ENCODE peak calls at places on chromosome 3, in six cellular contexts. One of them, this sample, is unnamed.

GRCh38 chr3:24365168-24365567 is 129.5 kb downstream of the THRB start:
- DNase-seq in IMR-90: peak; percentile 68
- DNase-seq in transverse colon: peak; percentile 63
- DNase-seq in tibial nerve: no peak
- DNase-seq in lung: peak; percentile 41
- DNase-seq in neural progenitor cell: no peak
- DNase-seq in this sample: peak; percentile 46

GRCh38 chr3:150252462-150252861 is 155.6 kb upstream of the TSC22D2 start:
- DNase-seq in transverse colon: no peak
- DNase-seq in lung: no peak
- DNase-seq in IMR-90: peak; percentile 30
- DNase-seq in tibial nerve: no peak
- DNase-seq in neural progenitor cell: no peak
- DNase-seq in this sample: peak; percentile 13

GRCh38 chr3:139934557-139935070 is 371 bp upstream of the CLSTN2 start:
- DNase-seq in neural progenitor cell: peak; percentile 85
- DNase-seq in lung: no peak
- DNase-seq in IMR-90: no peak
- DNase-seq in tibial nerve: no peak
- DNase-seq in transverse colon: peak; percentile 14
- DNase-seq in this sample: peak; percentile 40

GRCh38 chr3:53800041-53800440 is 46.2 kb downstream of the CHDH start:
- DNase-seq in tibial nerve: no peak
- DNase-seq in transverse colon: no peak
- DNase-seq in neural progenitor cell: no peak
- DNase-seq in lung: no peak
- DNase-seq in IMR-90: no peak
- DNase-seq in this sample: no peak

GRCh38 chr3:128496602-128497304 is 3.8 kb upstream of the GATA2 start:
- DNase-seq in neural progenitor cell: peak; percentile 58
- DNase-seq in transverse colon: no peak
- DNase-seq in IMR-90: no peak
- DNase-seq in lung: no peak
- DNase-seq in tibial nerve: no peak
- DNase-seq in this sample: peak; percentile 38

GRCh38 chr3:149449799-149450198 is 24.7 kb upstream of the TM4SF4 start:
- DNase-seq in IMR-90: peak; percentile 30
- DNase-seq in neural progenitor cell: peak; percentile 14
- DNase-seq in transverse colon: no peak
- DNase-seq in lung: no peak
- DNase-seq in tibial nerve: no peak
- DNase-seq in this sample: no peak

GRCh38 chr3:151216641-151217040 is 13.6 kb upstream of the GPR171 start:
- DNase-seq in tibial nerve: no peak
- DNase-seq in lung: no peak
- DNase-seq in IMR-90: peak; percentile 37
- DNase-seq in transverse colon: no peak
- DNase-seq in neural progenitor cell: no peak
- DNase-seq in this sample: no peak

GRCh38 chr3:70855139-70855538 is 542.7 kb upstream of the MDFIC2 start:
- DNase-seq in transverse colon: no peak
- DNase-seq in neural progenitor cell: no peak
- DNase-seq in IMR-90: peak; percentile 42
- DNase-seq in lung: no peak
- DNase-seq in tibial nerve: no peak
- DNase-seq in this sample: no peak

GRCh38 chr3:64104691-64105101 is 81.4 kb upstream of the PSMD6 start:
- DNase-seq in tibial nerve: no peak
- DNase-seq in IMR-90: peak; percentile 87
- DNase-seq in lung: no peak
- DNase-seq in transverse colon: no peak
- DNase-seq in neural progenitor cell: no peak
- DNase-seq in this sample: no peak

GRCh38 chr3:64539451-64540196 is 148.2 kb downstream of the ADAMTS9 start:
- DNase-seq in transverse colon: peak; percentile 52
- DNase-seq in IMR-90: peak; percentile 87
- DNase-seq in tibial nerve: no peak
- DNase-seq in lung: no peak
- DNase-seq in neural progenitor cell: no peak
- DNase-seq in this sample: no peak

GRCh38 chr3:146550743-146551510 is 6.5 kb upstream of the PLSCR1 start:
- DNase-seq in neural progenitor cell: no peak
- DNase-seq in lung: no peak
- DNase-seq in IMR-90: peak; percentile 96
- DNase-seq in transverse colon: peak; percentile 37
- DNase-seq in tibial nerve: no peak
- DNase-seq in this sample: no peak

GRCh38 chr3:159783780-159784747 is 204.6 kb upstream of the IL12A start:
- DNase-seq in IMR-90: no peak
- DNase-seq in neural progenitor cell: no peak
- DNase-seq in transverse colon: no peak
- DNase-seq in tibial nerve: no peak
- DNase-seq in lung: no peak
- DNase-seq in this sample: no peak

GRCh38 chr3:179957264-179957845 is 79.4 kb downstream of the PEX5L start:
- DNase-seq in transverse colon: no peak
- DNase-seq in tibial nerve: no peak
- DNase-seq in neural progenitor cell: no peak
- DNase-seq in lung: no peak
- DNase-seq in IMR-90: no peak
- DNase-seq in this sample: no peak

GRCh38 chr3:116000315-116000714 is 377.0 kb downstream of the GAP43 start:
- DNase-seq in lung: no peak
- DNase-seq in IMR-90: peak; percentile 99
- DNase-seq in transverse colon: no peak
- DNase-seq in neural progenitor cell: no peak
- DNase-seq in tibial nerve: no peak
- DNase-seq in this sample: no peak

GRCh38 chr3:89787485-89787884 is 680.1 kb downstream of the EPHA3 start:
- DNase-seq in IMR-90: no peak
- DNase-seq in tibial nerve: no peak
- DNase-seq in neural progenitor cell: no peak
- DNase-seq in lung: no peak
- DNase-seq in transverse colon: no peak
- DNase-seq in this sample: no peak

GRCh38 chr3:39907981-39908380 is 98.6 kb downstream of the MYRIP start:
- DNase-seq in IMR-90: no peak
- DNase-seq in neural progenitor cell: no peak
- DNase-seq in tibial nerve: no peak
- DNase-seq in transverse colon: peak; percentile 18
- DNase-seq in lung: no peak
- DNase-seq in this sample: peak; percentile 11

GRCh38 chr3:17142516-17142915 is 257.8 kb downstream of the PLCL2 start:
- DNase-seq in tibial nerve: no peak
- DNase-seq in transverse colon: no peak
- DNase-seq in neural progenitor cell: no peak
- DNase-seq in IMR-90: no peak
- DNase-seq in lung: no peak
- DNase-seq in this sample: no peak

GRCh38 chr3:160935413-160936095 is 169.6 kb downstream of the B3GALNT1 start:
- DNase-seq in transverse colon: no peak
- DNase-seq in IMR-90: no peak
- DNase-seq in lung: no peak
- DNase-seq in tibial nerve: no peak
- DNase-seq in neural progenitor cell: no peak
- DNase-seq in this sample: no peak

GRCh38 chr3:197487911-197488391 is 67.8 kb downstream of the BDH1 start:
- DNase-seq in lung: no peak
- DNase-seq in transverse colon: no peak
- DNase-seq in IMR-90: peak; percentile 94
- DNase-seq in tibial nerve: peak; percentile 47
- DNase-seq in neural progenitor cell: no peak
- DNase-seq in this sample: no peak

GRCh38 chr3:42067324-42067723 is 23.8 kb upstream of the TRAK1 start:
- DNase-seq in neural progenitor cell: no peak
- DNase-seq in lung: no peak
- DNase-seq in IMR-90: peak; percentile 63
- DNase-seq in transverse colon: no peak
- DNase-seq in tibial nerve: no peak
- DNase-seq in this sample: no peak

GRCh38 chr3:132286035-132286434 is 31.2 kb upstream of the ACP3 start:
- DNase-seq in neural progenitor cell: no peak
- DNase-seq in IMR-90: no peak
- DNase-seq in lung: no peak
- DNase-seq in transverse colon: no peak
- DNase-seq in tibial nerve: no peak
- DNase-seq in this sample: no peak

GRCh38 chr3:65886376-65886775 is 152.3 kb downstream of the MAGI1 start:
- DNase-seq in IMR-90: no peak
- DNase-seq in neural progenitor cell: no peak
- DNase-seq in tibial nerve: no peak
- DNase-seq in lung: no peak
- DNase-seq in transverse colon: no peak
- DNase-seq in this sample: no peak

GRCh38 chr3:13851091-13851849 is 28.6 kb downstream of the WNT7A start:
- DNase-seq in neural progenitor cell: no peak
- DNase-seq in tibial nerve: no peak
- DNase-seq in transverse colon: no peak
- DNase-seq in lung: no peak
- DNase-seq in IMR-90: no peak
- DNase-seq in this sample: no peak

GRCh38 chr3:35505181-35505580 is 134.1 kb upstream of the ARPP21 start:
- DNase-seq in IMR-90: no peak
- DNase-seq in transverse colon: no peak
- DNase-seq in lung: no peak
- DNase-seq in tibial nerve: no peak
- DNase-seq in neural progenitor cell: peak; percentile 95
- DNase-seq in this sample: peak; percentile 8

GRCh38 chr3:48118322-48118721 is 69.9 kb downstream of the CDC25A start:
- DNase-seq in IMR-90: no peak
- DNase-seq in tibial nerve: no peak
- DNase-seq in neural progenitor cell: peak; percentile 51
- DNase-seq in lung: no peak
- DNase-seq in transverse colon: no peak
- DNase-seq in this sample: peak; percentile 13

GRCh38 chr3:85576091-85576690 is 617.4 kb downstream of the CADM2 start:
- DNase-seq in transverse colon: peak; percentile 42
- DNase-seq in IMR-90: peak; percentile 55
- DNase-seq in neural progenitor cell: peak; percentile 66
- DNase-seq in lung: peak; percentile 40
- DNase-seq in tibial nerve: peak; percentile 27
- DNase-seq in this sample: peak; percentile 63

GRCh38 chr3:32510075-32510724 is 7.5 kb upstream of the CMTM6 start:
- DNase-seq in transverse colon: peak; percentile 67
- DNase-seq in tibial nerve: peak; percentile 30
- DNase-seq in neural progenitor cell: peak; percentile 77
- DNase-seq in lung: peak; percentile 64
- DNase-seq in IMR-90: peak; percentile 71
- DNase-seq in this sample: peak; percentile 73

GRCh38 chr3:28042095-28042635 is 199.3 kb upstream of the CMC1 start:
- DNase-seq in neural progenitor cell: no peak
- DNase-seq in transverse colon: no peak
- DNase-seq in IMR-90: no peak
- DNase-seq in lung: no peak
- DNase-seq in tibial nerve: no peak
- DNase-seq in this sample: no peak

GRCh38 chr3:14509796-14510100 is 30.4 kb downstream of the GRIP2 start:
- DNase-seq in lung: no peak
- DNase-seq in tibial nerve: no peak
- DNase-seq in neural progenitor cell: no peak
- DNase-seq in transverse colon: no peak
- DNase-seq in IMR-90: no peak
- DNase-seq in this sample: no peak

GRCh38 chr3:171753025-171753472 is 57.2 kb downstream of the PLD1 start:
- DNase-seq in tibial nerve: no peak
- DNase-seq in transverse colon: no peak
- DNase-seq in neural progenitor cell: no peak
- DNase-seq in IMR-90: peak; percentile 20
- DNase-seq in lung: no peak
- DNase-seq in this sample: no peak

GRCh38 chr3:171749128-171749527 is 61.2 kb downstream of the PLD1 start:
- DNase-seq in tibial nerve: no peak
- DNase-seq in IMR-90: no peak
- DNase-seq in transverse colon: no peak
- DNase-seq in neural progenitor cell: no peak
- DNase-seq in lung: no peak
- DNase-seq in this sample: no peak

GRCh38 chr3:171755015-171755589 is 55.2 kb downstream of the PLD1 start:
- DNase-seq in tibial nerve: no peak
- DNase-seq in neural progenitor cell: no peak
- DNase-seq in transverse colon: no peak
- DNase-seq in lung: no peak
- DNase-seq in IMR-90: no peak
- DNase-seq in this sample: no peak

GRCh38 chr3:171753665-171754408 is 56.4 kb downstream of the PLD1 start:
- DNase-seq in tibial nerve: no peak
- DNase-seq in lung: no peak
- DNase-seq in neural progenitor cell: no peak
- DNase-seq in IMR-90: peak; percentile 86
- DNase-seq in transverse colon: no peak
- DNase-seq in this sample: no peak

GRCh38 chr3:171752329-171752728 is 58.0 kb downstream of the PLD1 start:
- DNase-seq in tibial nerve: no peak
- DNase-seq in lung: no peak
- DNase-seq in transverse colon: no peak
- DNase-seq in neural progenitor cell: no peak
- DNase-seq in IMR-90: no peak
- DNase-seq in this sample: no peak
- H3K27ac ChIP-seq in tibial nerve: no peak overlapping the region
- H3K27ac ChIP-seq in lung: peak overlapping the region; percentile 72
- H3K27ac ChIP-seq in transverse colon: no peak overlapping the region
- H3K27ac ChIP-seq in neural progenitor cell: no peak overlapping the region
- H3K27ac ChIP-seq in IMR-90: no peak overlapping the region
- H3K27ac ChIP-seq in this sample: no peak overlapping the region

GRCh38 chr3:52257911-52258310 is 12.4 kb downstream of the PPM1M start:
- DNase-seq in transverse colon: no peak
- DNase-seq in IMR-90: no peak
- DNase-seq in neural progenitor cell: no peak
- DNase-seq in lung: no peak
- DNase-seq in tibial nerve: no peak
- DNase-seq in this sample: no peak
- H3K36me3 ChIP-seq in transverse colon: peaks cover 71% of the 10 kb centered on the region
- H3K36me3 ChIP-seq in IMR-90: peaks cover 64% of the 10 kb centered on the region
- H3K36me3 ChIP-seq in neural progenitor cell: peaks cover 12% of the 10 kb centered on the region
- H3K36me3 ChIP-seq in lung: peaks cover 63% of the 10 kb centered on the region
- H3K36me3 ChIP-seq in tibial nerve: peaks cover 100% of the 10 kb centered on the region
- H3K36me3 ChIP-seq in this sample: peaks cover 92% of the 10 kb centered on the region

GRCh38 chr3:105904251-105904650 is 35.4 kb upstream of the CBLB start:
- DNase-seq in IMR-90: peak; percentile 9
- DNase-seq in neural progenitor cell: no peak
- DNase-seq in transverse colon: no peak
- DNase-seq in tibial nerve: no peak
- DNase-seq in lung: no peak
- DNase-seq in this sample: no peak
- H3K4me3 ChIP-seq in IMR-90: no peak overlapping the region
- H3K4me3 ChIP-seq in neural progenitor cell: no peak overlapping the region
- H3K4me3 ChIP-seq in transverse colon: no peak overlapping the region
- H3K4me3 ChIP-seq in tibial nerve: no peak overlapping the region
- H3K4me3 ChIP-seq in lung: no peak overlapping the region
- H3K4me3 ChIP-seq in this sample: no peak overlapping the region

DNA sequence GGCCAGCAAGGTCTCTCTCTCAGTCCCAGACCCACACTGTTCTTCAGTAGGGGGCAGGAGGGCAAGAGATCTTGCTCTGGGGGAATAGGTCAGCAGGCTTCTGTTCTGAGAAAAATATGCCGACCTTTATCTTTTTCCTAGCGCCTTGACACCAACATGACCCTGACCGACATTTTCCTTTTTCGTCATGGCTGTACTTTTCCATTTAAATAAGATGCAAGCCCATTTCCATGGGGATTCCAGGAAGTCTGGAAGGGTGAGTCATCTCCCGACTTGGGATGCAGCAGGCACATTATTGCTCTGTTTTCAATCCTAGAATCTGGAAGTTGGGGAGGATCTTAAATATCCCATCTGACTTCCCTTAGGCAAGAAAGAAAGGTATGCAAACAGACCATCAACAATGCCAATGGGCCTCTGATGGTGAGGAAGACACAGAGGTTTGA is 261.5 kb upstream of the LRTM1 start:
- DNase-seq in IMR-90: peak; percentile 78
- DNase-seq in transverse colon: no peak
- DNase-seq in tibial nerve: no peak
- DNase-seq in neural progenitor cell: no peak
- DNase-seq in lung: no peak
- DNase-seq in this sample: no peak
- H3K27ac ChIP-seq in IMR-90: peak overlapping the region; percentile 39
- H3K27ac ChIP-seq in transverse colon: no peak overlapping the region
- H3K27ac ChIP-seq in tibial nerve: no peak overlapping the region
- H3K27ac ChIP-seq in neural progenitor cell: no peak overlapping the region
- H3K27ac ChIP-seq in lung: no peak overlapping the region
- H3K27ac ChIP-seq in this sample: no peak overlapping the region

This sample was measured in thyroid gland.